ENCODE peak calls at places on chromosomes 13 and 19, in five cellular contexts. S is NCI-H774; F is T-helper 22 cell; Z is stimulated activated CD4-positive, alpha-beta T cell treated with anti-CD3 and anti-CD28 coated beads, Interleukin-4, amount 100 ng/mL, for 48 hours; I is iris pigment epithelial cell. K is an unnamed sample.

GRCh38 chr19:18685597-18686164 is 2.2 kb downstream of the CRTC1 start:
- DNase-seq in F (no peak), S (no peak), I (peak), Z (no peak), K (no peak)

GRCh38 chr13:47903836-47904235 is 97.2 kb downstream of the SUCLA2 start:
- DNase-seq in F (no peak), Z (no peak), I (peak), S (peak), K (no peak)

GRCh38 chr13:90238433-90238832 is 1109.1 kb upstream of the MIR17HG start:
- DNase-seq in S (no peak), F (no peak), Z (no peak), I (peak), K (no peak)

GRCh38 chr19:16325161-16325527 is 518 bp downstream of the KLF2 start:
- DNase-seq in Z (no peak), F (no peak), I (no peak), S (no peak), K (peak)

GRCh38 chr13:48199404-48199991 is 33.5 kb upstream of the ITM2B start:
- DNase-seq in S (no peak), I (no peak), F (no peak), Z (no peak), K (no peak)

GRCh38 chr13:31674056-31674455 is 65.3 kb upstream of the RXFP2 start:
- DNase-seq in I (peak), S (no peak), F (no peak), Z (no peak), K (no peak)

GRCh38 chr13:40982772-40983171 is 36.3 kb downstream of the ELF1 start:
- DNase-seq in S (no peak), I (peak), F (peak), Z (no peak), K (no peak)

GRCh38 chr13:46495647-46496046 is 57.3 kb upstream of the LRCH1 start:
- DNase-seq in I (no peak), Z (no peak), S (no peak), F (no peak), K (no peak)

GRCh38 chr13:80131204-80131603 is 209.7 kb downstream of the SPRY2 start:
- DNase-seq in Z (no peak), S (no peak), I (peak), F (no peak), K (no peak)

GRCh38 chr13:50244913-50245574 is 229.8 kb downstream of the KCNRG start:
- DNase-seq in S (no peak), F (no peak), Z (peak), I (peak), K (no peak)